ENCODE peak calls at places on chromosomes 12 and 14, in seven cellular contexts. R is CD8-positive, alpha-beta T cell; M is A549; J is adrenal gland; Z is midbrain; H is psoas muscle; D is HFFc6. C is an unnamed sample.

GRCh38 chr14:103401223-103402214 is 16.3 kb downstream of the MARK3 start:
- DNase-seq in R (no peak), D (peak; percentile 81), J (no peak), M (no peak), Z (no peak), H (no peak), C (peak; percentile 89)

GRCh38 chr14:72876021-72876709 is 17.7 kb downstream of the DPF3 start:
- DNase-seq in M (no peak), R (no peak), D (no peak), J (no peak), H (no peak), Z (no peak), C (no peak)

GRCh38 chr12:21276826-21277225 is 57.9 kb downstream of the SLCO1A2 start:
- DNase-seq in Z (no peak), R (no peak), D (no peak), H (no peak), M (no peak), J (no peak), C (no peak)

GRCh38 chr14:66487159-66487558 is 988 bp downstream of the CCDC196 start:
- DNase-seq in Z (no peak), H (no peak), R (no peak), J (no peak), D (no peak), M (no peak), C (no peak)

GRCh38 chr14:24367506-24368214 is at the start of gene NFATC4:
- DNase-seq in R (no peak), M (peak; percentile 61), Z (peak; percentile 38), D (peak; percentile 87), J (peak; percentile 94), H (peak; percentile 67), C (peak; percentile 81)

GRCh38 chr12:38161123-38162000 is 155.2 kb upstream of the ALG10B start:
- DNase-seq in H (no peak), R (no peak), J (peak; percentile 37), M (no peak), D (no peak), Z (no peak), C (no peak)

GRCh38 chr14:93533864-93534263 is 103.1 kb downstream of the UNC79 start:
- DNase-seq in Z (peak; percentile 8), J (no peak), M (no peak), H (no peak), D (no peak), R (no peak), C (peak; percentile 74)

GRCh38 chr12:30613119-30613830 is 82.4 kb downstream of the IPO8 start:
- DNase-seq in D (peak; percentile 47), J (no peak), M (peak; percentile 7), R (no peak), H (no peak), Z (no peak), C (no peak)

C was measured in renal cortical epithelial cell.